ENCODE peak calls at places on chromosomes 13 and 19, in five cellular contexts. One of them, this sample, is unnamed.

GRCh38 chr13:78298657-78299056 is 304.7 kb downstream of the POU4F1 start:
- DNase-seq in GM12892: no peak
- DNase-seq in H1: no peak
- DNase-seq in HepG2: no peak
- DNase-seq in K562: no peak
- DNase-seq in this sample: no peak

GRCh38 chr13:76406243-76406642 is 480.0 kb downstream of the KCTD12 start:
- DNase-seq in GM12892: no peak
- DNase-seq in H1: no peak
- DNase-seq in HepG2: no peak
- DNase-seq in K562: no peak
- DNase-seq in this sample: no peak

GRCh38 chr19:35212241-35212640 is 16.3 kb downstream of the FAM187B start:
- DNase-seq in GM12892: no peak
- DNase-seq in H1: no peak
- DNase-seq in HepG2: no peak
- DNase-seq in K562: no peak
- DNase-seq in this sample: no peak

GRCh38 chr19:3612901-3613741 is 6.4 kb upstream of the TBXA2R start:
- DNase-seq in GM12892: no peak
- DNase-seq in H1: peak; percentile 34
- DNase-seq in HepG2: no peak
- DNase-seq in K562: peak; percentile 87
- DNase-seq in this sample: no peak

GRCh38 chr13:41315466-41316047 is 4.5 kb downstream of the NAA16 start:
- DNase-seq in GM12892: no peak
- DNase-seq in H1: no peak
- DNase-seq in HepG2: no peak
- DNase-seq in K562: no peak
- DNase-seq in this sample: no peak

GRCh38 chr19:11552666-11553372 is 6.2 kb downstream of the ELOF1 start:
- DNase-seq in GM12892: peak; percentile 9
- DNase-seq in H1: no peak
- DNase-seq in HepG2: no peak
- DNase-seq in K562: no peak
- DNase-seq in this sample: no peak

GRCh38 chr19:34229721-34230120 is 24.6 kb upstream of the GARRE1 start:
- DNase-seq in GM12892: no peak
- DNase-seq in H1: no peak
- DNase-seq in HepG2: no peak
- DNase-seq in K562: no peak
- DNase-seq in this sample: no peak

GRCh38 chr13:95485045-95485517 is 67.4 kb upstream of the CLDN10 start:
- DNase-seq in GM12892: no peak
- DNase-seq in H1: no peak
- DNase-seq in HepG2: peak; percentile 8
- DNase-seq in K562: peak; percentile 23
- DNase-seq in this sample: no peak

GRCh38 chr13:58907347-58907746 is 1256.4 kb downstream of the DIAPH3 start:
- DNase-seq in GM12892: no peak
- DNase-seq in H1: no peak
- DNase-seq in HepG2: no peak
- DNase-seq in K562: no peak
- DNase-seq in this sample: no peak

GRCh38 chr13:74825170-74825948 is 656.6 kb downstream of the TBC1D4 start:
- DNase-seq in GM12892: no peak
- DNase-seq in H1: no peak
- DNase-seq in HepG2: no peak
- DNase-seq in K562: no peak
- DNase-seq in this sample: no peak

GRCh38 chr13:39405596-39405995 is 197.4 kb downstream of the LHFPL6 start:
- DNase-seq in GM12892: no peak
- DNase-seq in H1: no peak
- DNase-seq in HepG2: no peak
- DNase-seq in K562: no peak
- DNase-seq in this sample: no peak

GRCh38 chr19:42316223-42317211 is 3.4 kb downstream of the TMEM145 start:
- DNase-seq in GM12892: peak; percentile 65
- DNase-seq in H1: no peak
- DNase-seq in HepG2: peak; percentile 46
- DNase-seq in K562: no peak
- DNase-seq in this sample: no peak

GRCh38 chr19:55640577-55641375 is at the start of gene ZNF580:
- DNase-seq in GM12892: peak; percentile 71
- DNase-seq in H1: no peak
- DNase-seq in HepG2: peak; percentile 40
- DNase-seq in K562: peak; percentile 80
- DNase-seq in this sample: peak; percentile 64

DNA sequence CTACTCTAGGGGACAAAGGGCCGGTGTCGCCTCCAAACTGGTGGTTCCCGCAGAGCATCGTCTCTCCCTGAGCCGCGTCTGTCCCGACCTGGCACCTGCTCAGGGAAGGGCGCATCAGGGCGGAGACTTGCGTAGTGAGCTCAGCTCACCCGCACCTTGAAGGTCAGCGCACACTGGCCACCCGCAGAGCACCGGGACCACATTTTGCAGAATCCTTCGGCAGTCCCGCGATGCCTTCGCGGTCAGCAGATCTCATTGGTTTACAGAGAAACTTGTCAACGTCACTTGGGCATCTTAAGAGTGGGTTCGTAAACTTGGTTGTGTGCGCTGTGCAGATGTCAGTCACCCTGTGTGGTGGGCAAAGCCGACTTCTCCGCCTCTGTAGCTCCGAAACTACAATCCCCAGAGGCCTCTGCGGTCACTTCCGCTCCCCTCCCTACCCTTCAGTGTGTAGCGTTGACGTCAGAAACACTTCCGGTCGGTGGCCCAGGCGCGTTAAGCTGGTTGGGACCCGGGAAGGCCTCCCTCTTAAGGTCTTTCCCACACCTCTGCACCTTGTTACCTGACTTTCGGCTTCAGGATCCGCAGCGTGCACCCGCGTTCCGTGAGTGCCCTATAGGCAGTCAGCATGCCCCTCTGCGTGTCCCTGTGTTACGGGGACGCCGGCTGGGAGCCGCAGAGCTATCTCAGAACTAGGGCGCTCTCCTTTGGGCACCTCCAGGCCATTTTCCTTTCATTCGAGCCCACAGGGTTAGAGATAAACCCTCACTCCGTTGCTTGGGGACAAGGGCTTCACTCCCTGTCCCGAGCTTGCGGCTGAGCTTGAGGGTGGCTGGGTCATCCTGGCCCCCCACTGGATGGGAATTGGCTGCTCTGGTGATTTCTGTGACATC is 36.5 kb upstream of the ZNF527 start:
- DNase-seq in GM12892: peak; percentile 71
- DNase-seq in H1: peak; percentile 88
- DNase-seq in HepG2: no peak
- DNase-seq in K562: peak; percentile 17
- DNase-seq in this sample: peak; percentile 84
- TF ChIP-seq POLR2A in GM12892: peak; percentile 69
- TF ChIP-seq POLR2A in H1: peak; percentile 76
- TF ChIP-seq POLR2A in HepG2: no peak
- TF ChIP-seq POLR2A in K562: no peak
- TF ChIP-seq POLR2A in this sample: peak; percentile 85

GRCh38 chr19:7611541-7612279 is 16.0 kb downstream of the CAMSAP3 start:
- DNase-seq in GM12892: no peak
- DNase-seq in H1: no peak
- DNase-seq in HepG2: no peak
- DNase-seq in K562: peak; percentile 72
- DNase-seq in this sample: no peak
- TF ChIP-seq TAF1 in GM12892: no peak
- TF ChIP-seq TAF1 in H1: no peak
- TF ChIP-seq TAF1 in HepG2: no peak
- TF ChIP-seq TAF1 in K562: no peak
- TF ChIP-seq TAF1 in this sample: no peak

GRCh38 chr19:13669780-13670355 is 94.5 kb upstream of the MRI1 start:
- DNase-seq in GM12892: no peak
- DNase-seq in H1: no peak
- DNase-seq in HepG2: no peak
- DNase-seq in K562: no peak
- DNase-seq in this sample: no peak
- TF ChIP-seq POLR2AphosphoS5 in GM12892: no peak
- TF ChIP-seq POLR2AphosphoS5 in H1: no peak
- TF ChIP-seq POLR2AphosphoS5 in HepG2: no peak
- TF ChIP-seq POLR2AphosphoS5 in K562: no peak
- TF ChIP-seq POLR2AphosphoS5 in this sample: no peak

GRCh38 chr13:100523994-100524393 is 64.6 kb downstream of the GGACT start:
- DNase-seq in GM12892: no peak
- DNase-seq in H1: no peak
- DNase-seq in HepG2: no peak
- DNase-seq in K562: no peak
- DNase-seq in this sample: no peak
- TF ChIP-seq POLR2A in GM12892: no peak
- TF ChIP-seq POLR2A in H1: no peak
- TF ChIP-seq POLR2A in HepG2: no peak
- TF ChIP-seq POLR2A in K562: no peak
- TF ChIP-seq POLR2A in this sample: no peak

GRCh38 chr13:110713642-110713952 is at the start of gene ING1:
- DNase-seq in GM12892: no peak
- DNase-seq in H1: no peak
- DNase-seq in HepG2: no peak
- DNase-seq in K562: no peak
- DNase-seq in this sample: no peak

GRCh38 chr13:110713981-110714797 is 689 bp downstream of the ING1 start:
- DNase-seq in GM12892: peak; percentile 29
- DNase-seq in H1: no peak
- DNase-seq in HepG2: peak; percentile 28
- DNase-seq in K562: no peak
- DNase-seq in this sample: no peak

GRCh38 chr13:110714798-110715394 is 1.4 kb downstream of the ING1 start:
- DNase-seq in GM12892: no peak
- DNase-seq in H1: no peak
- DNase-seq in HepG2: peak; percentile 20
- DNase-seq in K562: no peak
- DNase-seq in this sample: no peak

GRCh38 chr13:110715395-110716234 is 2.1 kb downstream of the ING1 start:
- DNase-seq in GM12892: peak; percentile 94
- DNase-seq in H1: peak; percentile 97
- DNase-seq in HepG2: peak; percentile 99
- DNase-seq in K562: peak; percentile 88
- DNase-seq in this sample: peak; percentile 93

DNA sequence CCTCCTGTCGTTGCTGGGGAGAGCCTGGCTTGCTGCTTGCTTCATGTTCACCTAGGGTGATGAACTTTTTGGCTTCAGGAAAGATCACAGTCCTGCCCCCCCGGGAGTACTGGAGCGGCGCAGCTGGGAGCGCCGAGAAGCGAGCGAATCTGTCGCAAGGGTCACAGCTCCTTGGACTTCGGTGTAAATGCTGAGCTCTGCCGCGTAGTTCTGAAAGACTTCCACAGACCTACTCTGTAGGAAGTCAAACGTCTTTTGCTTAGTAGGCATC is 2.7 kb downstream of the ING1 start:
- DNase-seq in GM12892: no peak
- DNase-seq in H1: no peak
- DNase-seq in HepG2: peak; percentile 24
- DNase-seq in K562: no peak
- DNase-seq in this sample: no peak
- TF ChIP-seq TAF1 in GM12892: no peak
- TF ChIP-seq TAF1 in H1: no peak
- TF ChIP-seq TAF1 in HepG2: no peak
- TF ChIP-seq TAF1 in K562: no peak
- TF ChIP-seq TAF1 in this sample: no peak